ENCODE peak calls at places on chromosomes 6 and 20, in ten cellular contexts. One of them, this sample, is unnamed.

GRCh38 chr6:71236926-71237425 is 51.6 kb upstream of the OGFRL1 start:
- DNase-seq in HCT116: no peak
- DNase-seq in upper lobe of left lung: no peak
- DNase-seq in GM23338: no peak
- DNase-seq in stomach: no peak
- DNase-seq in HepG2: no peak
- DNase-seq in H1: no peak
- DNase-seq in GM12878: no peak
- DNase-seq in SK-N-SH: no peak
- DNase-seq in prostate gland: no peak
- DNase-seq in this sample: no peak

GRCh38 chr6:82589509-82590206 is 226.0 kb downstream of the TPBG start:
- DNase-seq in stomach: no peak
- DNase-seq in H1: peak
- DNase-seq in HCT116: peak
- DNase-seq in GM23338: peak
- DNase-seq in HepG2: peak
- DNase-seq in GM12878: peak
- DNase-seq in upper lobe of left lung: no peak
- DNase-seq in prostate gland: no peak
- DNase-seq in SK-N-SH: peak
- DNase-seq in this sample: no peak

GRCh38 chr6:70599187-70599586 is 32.5 kb downstream of the SDHAF4 start:
- DNase-seq in SK-N-SH: no peak
- DNase-seq in prostate gland: no peak
- DNase-seq in GM12878: no peak
- DNase-seq in HCT116: no peak
- DNase-seq in HepG2: no peak
- DNase-seq in GM23338: no peak
- DNase-seq in upper lobe of left lung: no peak
- DNase-seq in H1: no peak
- DNase-seq in stomach: no peak
- DNase-seq in this sample: no peak

GRCh38 chr6:51929934-51930574 is 157.4 kb downstream of the PKHD1 start:
- DNase-seq in HepG2: no peak
- DNase-seq in upper lobe of left lung: no peak
- DNase-seq in stomach: no peak
- DNase-seq in GM23338: no peak
- DNase-seq in HCT116: no peak
- DNase-seq in SK-N-SH: no peak
- DNase-seq in GM12878: no peak
- DNase-seq in prostate gland: no peak
- DNase-seq in H1: no peak
- DNase-seq in this sample: no peak

GRCh38 chr6:146546440-146546839 is 2.8 kb downstream of the RAB32 start:
- DNase-seq in HCT116: no peak
- DNase-seq in HepG2: peak
- DNase-seq in stomach: no peak
- DNase-seq in prostate gland: no peak
- DNase-seq in upper lobe of left lung: no peak
- DNase-seq in H1: no peak
- DNase-seq in GM12878: no peak
- DNase-seq in SK-N-SH: no peak
- DNase-seq in GM23338: peak
- DNase-seq in this sample: no peak

GRCh38 chr6:46290916-46291633 is 120.3 kb upstream of the ENPP5 start:
- DNase-seq in prostate gland: no peak
- DNase-seq in stomach: no peak
- DNase-seq in H1: no peak
- DNase-seq in HepG2: no peak
- DNase-seq in SK-N-SH: no peak
- DNase-seq in GM12878: no peak
- DNase-seq in HCT116: no peak
- DNase-seq in upper lobe of left lung: no peak
- DNase-seq in GM23338: peak
- DNase-seq in this sample: no peak

GRCh38 chr20:50776122-50776795 is 18.6 kb upstream of the BCAS4 start:
- DNase-seq in upper lobe of left lung: no peak
- DNase-seq in GM23338: no peak
- DNase-seq in SK-N-SH: no peak
- DNase-seq in prostate gland: no peak
- DNase-seq in HCT116: no peak
- DNase-seq in HepG2: no peak
- DNase-seq in H1: no peak
- DNase-seq in stomach: no peak
- DNase-seq in GM12878: no peak
- DNase-seq in this sample: no peak

GRCh38 chr6:121522265-121522664 is 86.8 kb downstream of the GJA1 start:
- DNase-seq in H1: no peak
- DNase-seq in HCT116: no peak
- DNase-seq in GM23338: no peak
- DNase-seq in HepG2: no peak
- DNase-seq in GM12878: no peak
- DNase-seq in prostate gland: peak
- DNase-seq in stomach: no peak
- DNase-seq in upper lobe of left lung: peak
- DNase-seq in SK-N-SH: no peak
- DNase-seq in this sample: no peak

GRCh38 chr6:20325641-20326421 is 75.8 kb upstream of the E2F3 start:
- DNase-seq in GM12878: no peak
- DNase-seq in upper lobe of left lung: peak
- DNase-seq in prostate gland: no peak
- DNase-seq in stomach: no peak
- DNase-seq in HepG2: no peak
- DNase-seq in H1: no peak
- DNase-seq in GM23338: no peak
- DNase-seq in HCT116: no peak
- DNase-seq in SK-N-SH: no peak
- DNase-seq in this sample: no peak

GRCh38 chr20:25215521-25215920 is 20.0 kb downstream of the ENTPD6 start:
- DNase-seq in prostate gland: no peak
- DNase-seq in GM23338: no peak
- DNase-seq in stomach: no peak
- DNase-seq in upper lobe of left lung: no peak
- DNase-seq in HCT116: no peak
- DNase-seq in GM12878: no peak
- DNase-seq in H1: no peak
- DNase-seq in HepG2: no peak
- DNase-seq in SK-N-SH: no peak
- DNase-seq in this sample: no peak

GRCh38 chr6:56087421-56087820 is 160.0 kb downstream of the COL21A1 start:
- DNase-seq in H1: no peak
- DNase-seq in HepG2: no peak
- DNase-seq in SK-N-SH: no peak
- DNase-seq in GM12878: no peak
- DNase-seq in stomach: no peak
- DNase-seq in prostate gland: no peak
- DNase-seq in GM23338: no peak
- DNase-seq in upper lobe of left lung: no peak
- DNase-seq in HCT116: no peak
- DNase-seq in this sample: no peak

GRCh38 chr20:9218412-9219001 is 149.6 kb downstream of the PLCB4 start:
- DNase-seq in HCT116: no peak
- DNase-seq in SK-N-SH: no peak
- DNase-seq in H1: no peak
- DNase-seq in HepG2: no peak
- DNase-seq in upper lobe of left lung: no peak
- DNase-seq in GM12878: no peak
- DNase-seq in prostate gland: no peak
- DNase-seq in stomach: no peak
- DNase-seq in GM23338: no peak
- DNase-seq in this sample: no peak

GRCh38 chr20:21516861-21517565 is 3.1 kb upstream of the NKX2-2 start:
- DNase-seq in HCT116: no peak
- DNase-seq in SK-N-SH: peak
- DNase-seq in stomach: no peak
- DNase-seq in GM23338: peak
- DNase-seq in HepG2: no peak
- DNase-seq in upper lobe of left lung: no peak
- DNase-seq in GM12878: no peak
- DNase-seq in prostate gland: no peak
- DNase-seq in H1: peak
- DNase-seq in this sample: no peak

GRCh38 chr20:62466071-62466760 is 9.6 kb downstream of the GATA5 start:
- DNase-seq in GM23338: no peak
- DNase-seq in GM12878: no peak
- DNase-seq in HCT116: no peak
- DNase-seq in H1: no peak
- DNase-seq in upper lobe of left lung: no peak
- DNase-seq in prostate gland: no peak
- DNase-seq in HepG2: no peak
- DNase-seq in SK-N-SH: no peak
- DNase-seq in stomach: no peak
- DNase-seq in this sample: no peak

GRCh38 chr6:19754686-19755085 is 82.5 kb upstream of the ID4 start:
- DNase-seq in SK-N-SH: no peak
- DNase-seq in GM23338: no peak
- DNase-seq in HepG2: no peak
- DNase-seq in prostate gland: no peak
- DNase-seq in upper lobe of left lung: no peak
- DNase-seq in GM12878: no peak
- DNase-seq in stomach: no peak
- DNase-seq in HCT116: no peak
- DNase-seq in H1: no peak
- DNase-seq in this sample: no peak

GRCh38 chr6:135180458-135181332 is at the start of gene MYB:
- DNase-seq in upper lobe of left lung: peak
- DNase-seq in HepG2: no peak
- DNase-seq in H1: peak
- DNase-seq in prostate gland: peak
- DNase-seq in GM23338: peak
- DNase-seq in SK-N-SH: peak
- DNase-seq in stomach: peak
- DNase-seq in GM12878: no peak
- DNase-seq in HCT116: no peak
- DNase-seq in this sample: peak
- TF ChIP-seq CTCF in upper lobe of left lung: no peak
- TF ChIP-seq CTCF in HepG2: no peak
- TF ChIP-seq CTCF in H1: no peak
- TF ChIP-seq CTCF in prostate gland: no peak
- TF ChIP-seq CTCF in GM23338: no peak
- TF ChIP-seq CTCF in SK-N-SH: no peak
- TF ChIP-seq CTCF in stomach: no peak
- TF ChIP-seq CTCF in GM12878: no peak
- TF ChIP-seq CTCF in HCT116: no peak
- TF ChIP-seq CTCF in this sample: no peak

GRCh38 chr6:2999005-2999620 is 581 bp upstream of the NQO2 start:
- DNase-seq in H1: no peak
- DNase-seq in HepG2: peak
- DNase-seq in GM23338: no peak
- DNase-seq in HCT116: no peak
- DNase-seq in stomach: peak
- DNase-seq in GM12878: no peak
- DNase-seq in SK-N-SH: no peak
- DNase-seq in upper lobe of left lung: peak
- DNase-seq in prostate gland: no peak
- DNase-seq in this sample: peak

GRCh38 chr6:3001146-3001772 is 1.6 kb downstream of the NQO2 start:
- DNase-seq in SK-N-SH: no peak
- DNase-seq in upper lobe of left lung: no peak
- DNase-seq in prostate gland: no peak
- DNase-seq in HCT116: no peak
- DNase-seq in GM23338: no peak
- DNase-seq in GM12878: no peak
- DNase-seq in stomach: no peak
- DNase-seq in HepG2: no peak
- DNase-seq in H1: no peak
- DNase-seq in this sample: no peak

GRCh38 chr6:3001773-3002293 is 2.1 kb downstream of the NQO2 start:
- DNase-seq in prostate gland: no peak
- DNase-seq in HCT116: peak
- DNase-seq in H1: no peak
- DNase-seq in SK-N-SH: no peak
- DNase-seq in HepG2: peak
- DNase-seq in upper lobe of left lung: peak
- DNase-seq in GM23338: peak
- DNase-seq in stomach: no peak
- DNase-seq in GM12878: no peak
- DNase-seq in this sample: no peak

GRCh38 chr6:3005077-3005476 is 5.4 kb downstream of the NQO2 start:
- DNase-seq in stomach: no peak
- DNase-seq in GM12878: no peak
- DNase-seq in HepG2: no peak
- DNase-seq in SK-N-SH: no peak
- DNase-seq in prostate gland: no peak
- DNase-seq in upper lobe of left lung: no peak
- DNase-seq in H1: no peak
- DNase-seq in GM23338: no peak
- DNase-seq in HCT116: no peak
- DNase-seq in this sample: no peak

GRCh38 chr6:2999621-3000455 is at the start of gene NQO2:
- DNase-seq in prostate gland: peak
- DNase-seq in stomach: peak
- DNase-seq in HCT116: peak
- DNase-seq in SK-N-SH: peak
- DNase-seq in GM23338: peak
- DNase-seq in H1: peak
- DNase-seq in GM12878: peak
- DNase-seq in HepG2: peak
- DNase-seq in upper lobe of left lung: peak
- DNase-seq in this sample: peak
- TF ChIP-seq POLR2AphosphoS5 in prostate gland: peak
- TF ChIP-seq POLR2AphosphoS5 in stomach: peak
- TF ChIP-seq POLR2AphosphoS5 in HCT116: peak
- TF ChIP-seq POLR2AphosphoS5 in SK-N-SH: peak
- TF ChIP-seq POLR2AphosphoS5 in GM23338: peak
- TF ChIP-seq POLR2AphosphoS5 in H1: peak
- TF ChIP-seq POLR2AphosphoS5 in GM12878: peak
- TF ChIP-seq POLR2AphosphoS5 in HepG2: peak
- TF ChIP-seq POLR2AphosphoS5 in upper lobe of left lung: peak
- TF ChIP-seq POLR2AphosphoS5 in this sample: peak

GRCh38 chr6:132392792-132393191 is 8.5 kb downstream of the MOXD1 start:
- DNase-seq in SK-N-SH: no peak
- DNase-seq in stomach: no peak
- DNase-seq in H1: no peak
- DNase-seq in GM23338: peak
- DNase-seq in prostate gland: no peak
- DNase-seq in GM12878: no peak
- DNase-seq in HepG2: peak
- DNase-seq in upper lobe of left lung: no peak
- DNase-seq in HCT116: peak
- DNase-seq in this sample: no peak
- TF ChIP-seq CTCF in SK-N-SH: peak
- TF ChIP-seq CTCF in stomach: peak
- TF ChIP-seq CTCF in H1: peak
- TF ChIP-seq CTCF in GM23338: peak
- TF ChIP-seq CTCF in prostate gland: no peak
- TF ChIP-seq CTCF in GM12878: peak
- TF ChIP-seq CTCF in HepG2: peak
- TF ChIP-seq CTCF in upper lobe of left lung: no peak
- TF ChIP-seq CTCF in HCT116: peak
- TF ChIP-seq CTCF in this sample: no peak

DNA sequence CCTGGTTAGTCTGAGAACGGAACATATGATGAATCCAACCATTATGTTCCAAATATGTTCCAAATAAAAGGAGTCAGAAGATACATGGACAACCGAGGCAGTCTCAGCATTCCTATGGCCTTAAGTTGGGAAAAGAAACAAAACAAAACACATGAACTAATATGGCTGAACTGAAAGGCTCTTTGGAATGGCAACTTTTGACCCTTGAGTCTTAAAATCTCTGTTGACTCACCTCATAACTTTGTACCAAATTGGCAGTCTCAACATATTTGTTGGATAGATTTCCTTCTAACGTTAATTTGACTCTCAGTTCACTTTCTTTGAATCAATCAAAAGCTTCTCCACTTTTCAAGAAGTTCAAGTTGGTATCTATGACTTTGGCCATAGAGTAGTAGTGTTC is 208.6 kb downstream of the BMP2 start:
- DNase-seq in SK-N-SH: no peak
- DNase-seq in HepG2: no peak
- DNase-seq in H1: no peak
- DNase-seq in HCT116: no peak
- DNase-seq in upper lobe of left lung: no peak
- DNase-seq in GM12878: no peak
- DNase-seq in prostate gland: no peak
- DNase-seq in GM23338: no peak
- DNase-seq in stomach: no peak
- DNase-seq in this sample: no peak
- TF ChIP-seq POLR2AphosphoS5 in SK-N-SH: no peak
- TF ChIP-seq POLR2AphosphoS5 in HepG2: no peak
- TF ChIP-seq POLR2AphosphoS5 in H1: no peak
- TF ChIP-seq POLR2AphosphoS5 in HCT116: no peak
- TF ChIP-seq POLR2AphosphoS5 in upper lobe of left lung: no peak
- TF ChIP-seq POLR2AphosphoS5 in GM12878: no peak
- TF ChIP-seq POLR2AphosphoS5 in prostate gland: no peak
- TF ChIP-seq POLR2AphosphoS5 in GM23338: no peak
- TF ChIP-seq POLR2AphosphoS5 in stomach: no peak
- TF ChIP-seq POLR2AphosphoS5 in this sample: no peak